ENCODE peak calls at places on chromosomes 6 and 20, in four cellular contexts. V is AG04450, B is stomach, M is lower leg skin. J is an unnamed sample.

GRCh38 chr6:2432258-2432657 is 186.9 kb upstream of the GMDS start:
- DNase-seq in V (peak; percentile 78), B (no peak), M (no peak), J (peak; percentile 92)

GRCh38 chr6:144843701-144844100 is 558.6 kb downstream of the UTRN start:
- DNase-seq in M (no peak), B (no peak), V (no peak), J (no peak)

GRCh38 chr6:143675946-143676345 is 1.8 kb upstream of the PHACTR2 start:
- DNase-seq in V (no peak), M (no peak), B (no peak), J (peak; percentile 53)

GRCh38 chr6:141484726-141485125 is 648.0 kb upstream of the GJE1 start:
- DNase-seq in M (no peak), B (no peak), V (no peak), J (peak; percentile 44)

GRCh38 chr6:44917430-44917829 is 410.7 kb upstream of the RUNX2 start:
- DNase-seq in V (no peak), M (no peak), B (no peak), J (no peak)

GRCh38 chr6:27414996-27415395 is 26.4 kb downstream of the ZNF391 start:
- DNase-seq in M (no peak), B (no peak), V (no peak), J (peak; percentile 43)

GRCh38 chr6:160730911-160731310 is 28.9 kb downstream of the PLG start:
- DNase-seq in V (no peak), M (no peak), B (no peak), J (no peak)

GRCh38 chr20:31788578-31788977 is 30.6 kb upstream of the MYLK2 start:
- DNase-seq in B (no peak), M (no peak), V (no peak), J (peak; percentile 49)

GRCh38 chr6:53066059-53066406 is 829 bp downstream of the FBXO9 start:
- DNase-seq in V (no peak), M (peak; percentile 31), B (peak; percentile 45), J (peak; percentile 41)

GRCh38 chr6:138087549-138087948 is 19.7 kb downstream of the PERP start:
- DNase-seq in V (no peak), B (no peak), M (no peak), J (no peak)

GRCh38 chr6:34059136-34059731 is 86.7 kb downstream of the GRM4 start:
- DNase-seq in B (no peak), M (no peak), V (no peak), J (peak; percentile 52)

GRCh38 chr6:138007014-138007472 is 100.2 kb downstream of the PERP start:
- DNase-seq in V (no peak), B (peak; percentile 40), M (no peak), J (peak; percentile 48)

GRCh38 chr6:106360989-106361430 is 493 bp downstream of the CRYBG1 start:
- DNase-seq in B (no peak), V (no peak), M (peak; percentile 16), J (no peak)

GRCh38 chr6:21201673-21202430 is 391.7 kb upstream of the SOX4 start:
- DNase-seq in B (no peak), V (no peak), M (no peak), J (no peak)

GRCh38 chr20:49969946-49970345 is 12.8 kb upstream of the SNAI1 start:
- DNase-seq in V (no peak), M (no peak), B (no peak), J (no peak)

GRCh38 chr6:12280458-12280857 is 9.7 kb upstream of the EDN1 start:
- DNase-seq in B (no peak), M (no peak), V (no peak), J (peak; percentile 65)

GRCh38 chr20:3068986-3069900 is 2.2 kb upstream of the OXT start:
- DNase-seq in V (no peak), B (peak; percentile 38), M (no peak), J (peak; percentile 72)

GRCh38 chr6:48068326-48069191 is 42.4 kb downstream of the PTCHD4 start:
- DNase-seq in V (no peak), B (no peak), M (no peak), J (peak; percentile 20)

GRCh38 chr20:54291339-54292060 is 83.6 kb downstream of the PFDN4 start:
- DNase-seq in M (no peak), B (no peak), V (no peak), J (no peak)

GRCh38 chr6:110432285-110432899 is 17.0 kb upstream of the DDO start:
- DNase-seq in M (no peak), B (no peak), V (no peak), J (no peak)

GRCh38 chr6:32113386-32114352 is 4.5 kb upstream of the TNXB start:
- DNase-seq in M (peak; percentile 77), V (peak; percentile 81), B (peak; percentile 50), J (peak; percentile 99)

GRCh38 chr6:105301072-105301503 is 101.8 kb downstream of the PREP start:
- DNase-seq in M (no peak), V (no peak), B (no peak), J (no peak)

DNA sequence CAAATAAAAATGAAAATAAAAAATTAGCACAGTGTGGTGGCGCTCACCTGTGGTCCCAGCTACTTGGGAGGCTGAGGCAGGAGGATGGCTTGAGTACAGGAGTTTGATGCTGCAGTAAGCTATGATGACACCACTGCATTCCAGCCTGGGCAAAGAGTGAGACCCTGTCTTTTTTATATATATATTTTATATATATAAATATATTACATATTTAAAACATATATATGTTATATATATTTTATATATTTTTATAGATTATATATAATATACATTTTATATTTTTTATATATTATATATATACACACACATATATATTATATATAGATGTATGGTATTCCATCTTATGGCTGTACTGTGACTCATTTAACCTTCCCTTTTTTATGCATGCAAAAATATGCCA is 87.6 kb upstream of the PMEPA1 start:
- DNase-seq in B (no peak), M (no peak), V (no peak), J (no peak)
- TF ChIP-seq CTCF in B (no peak), M (no peak), V (no peak), J (no peak)

GRCh38 chr6:107656883-107657282 is 167.0 kb downstream of the SOBP start:
- DNase-seq in B (no peak), V (no peak), M (no peak), J (no peak)

GRCh38 chr6:107653861-107654394 is 164.0 kb downstream of the SOBP start:
- DNase-seq in V (no peak), B (no peak), M (no peak), J (no peak)

GRCh38 chr6:107656381-107656780 is 166.5 kb downstream of the SOBP start:
- DNase-seq in B (no peak), V (no peak), M (no peak), J (no peak)

GRCh38 chr6:107654736-107655135 is 164.8 kb downstream of the SOBP start:
- DNase-seq in B (no peak), M (no peak), V (no peak), J (no peak)

DNA sequence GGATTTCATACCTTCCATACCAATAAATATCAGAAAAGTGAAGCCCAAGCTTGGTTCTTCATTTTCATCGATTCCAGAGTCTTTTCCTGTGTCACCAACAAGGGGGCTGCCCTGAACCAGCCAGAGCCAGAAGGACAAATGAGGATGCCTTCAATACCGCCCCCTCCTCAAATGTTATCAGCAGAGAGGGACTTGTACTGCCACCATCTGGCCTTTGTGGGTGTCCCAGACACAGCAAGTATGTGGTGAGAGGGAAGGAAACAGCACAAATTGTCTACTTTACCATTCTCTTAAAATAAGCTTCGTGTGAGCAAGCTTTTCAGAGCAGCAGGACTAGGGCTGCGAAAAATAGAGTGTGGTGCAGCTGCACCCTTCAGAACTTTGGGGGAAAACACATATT is 165.3 kb downstream of the SOBP start:
- DNase-seq in V (no peak), M (no peak), B (no peak), J (no peak)
- TF ChIP-seq CTCF in V (peak; percentile 13), M (no peak), B (no peak), J (peak; percentile 35)

DNA sequence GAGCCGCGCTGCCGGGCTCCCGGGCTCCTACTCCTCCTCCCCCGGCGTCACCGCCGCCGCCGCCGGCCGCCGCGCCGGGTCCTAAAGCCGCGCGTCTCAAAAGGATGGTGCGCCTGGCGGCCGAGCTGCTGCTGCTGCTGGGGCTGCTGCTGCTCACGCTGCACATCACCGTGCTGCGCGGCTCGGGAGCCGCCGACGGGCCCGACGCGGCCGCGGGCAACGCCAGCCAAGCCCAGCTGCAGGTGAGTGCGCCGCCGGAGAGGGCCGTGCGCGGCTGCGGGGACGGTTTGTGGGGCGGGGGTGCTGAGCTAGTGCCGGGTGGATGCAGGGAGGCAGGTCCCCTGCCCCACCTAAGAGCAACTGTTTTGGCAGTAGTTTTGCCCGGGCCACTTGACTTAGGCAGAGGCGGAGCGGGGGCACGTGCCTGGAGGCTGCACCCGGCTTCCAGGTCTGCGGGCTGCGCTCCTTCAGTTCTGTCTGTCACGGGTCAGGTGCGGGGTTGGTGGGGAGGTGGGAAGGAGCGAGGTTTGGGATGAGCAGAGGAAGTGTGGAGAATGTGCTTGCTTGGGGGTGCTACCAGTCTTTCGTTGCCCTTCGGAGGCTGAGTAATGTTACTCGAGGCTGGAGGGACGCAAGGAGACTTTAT is 722 bp downstream of the ISM1 start:
- DNase-seq in M (no peak), B (no peak), V (no peak), J (peak; percentile 50)
- TF ChIP-seq CTCF in M (no peak), B (no peak), V (no peak), J (no peak)

GRCh38 chr6:51753635-51754034 is 333.8 kb downstream of the PKHD1 start:
- DNase-seq in V (no peak), M (no peak), B (peak; percentile 28), J (no peak)
- TF ChIP-seq CTCF in V (no peak), M (no peak), B (no peak), J (no peak)

GRCh38 chr20:1112908-1113307 is 5.5 kb upstream of the PSMF1 start:
- DNase-seq in V (no peak), M (no peak), B (no peak), J (no peak)

GRCh38 chr20:1103751-1104150 is 14.7 kb upstream of the PSMF1 start:
- DNase-seq in V (no peak), M (no peak), B (no peak), J (no peak)

GRCh38 chr20:1107176-1107575 is 11.2 kb upstream of the PSMF1 start:
- DNase-seq in V (no peak), B (no peak), M (no peak), J (no peak)

GRCh38 chr20:1105599-1106194 is 12.7 kb upstream of the PSMF1 start:
- DNase-seq in B (no peak), M (no peak), V (no peak), J (no peak)

GRCh38 chr20:1108437-1108920 is 9.9 kb upstream of the PSMF1 start:
- DNase-seq in V (no peak), M (no peak), B (peak; percentile 63), J (peak; percentile 40)
- TF ChIP-seq CTCF in V (peak; percentile 80), M (no peak), B (peak; percentile 21), J (peak; percentile 87)

GRCh38 chr20:40606660-40607059 is 82.4 kb downstream of the MAFB start:
- DNase-seq in V (no peak), B (no peak), M (no peak), J (no peak)
- TF ChIP-seq CTCF in V (no peak), B (no peak), M (no peak), J (no peak)

GRCh38 chr20:36114707-36115106 is 39.8 kb upstream of the EPB41L1 start:
- DNase-seq in B (no peak), M (no peak), V (no peak), J (no peak)
- TF ChIP-seq CTCF in B (no peak), M (no peak), V (no peak), J (no peak)

J was measured in fibroblast of mammary gland.